ENCODE peak calls at places on chromosomes 2 and 18, in seven cellular contexts. X is A549, H is mesendoderm, C is fibroblast of lung, N is HCT116, I is MM.1S, P is neuronal stem cell. Q is an unnamed sample.

GRCh38 chr2:37376421-37377186 is 32.2 kb downstream of the QPCT start:
- DNase-seq in P (no peak), C (peak), H (no peak), N (peak), I (peak), X (no peak), Q (peak)

GRCh38 chr18:54389143-54389505 is 31.4 kb downstream of the C18orf54 start:
- DNase-seq in N (no peak), X (no peak), H (no peak), I (no peak), P (no peak), C (no peak), Q (no peak)

GRCh38 chr2:32289165-32290054 is 11.7 kb downstream of the YIPF4 start:
- DNase-seq in P (no peak), N (peak), I (no peak), X (no peak), H (no peak), C (peak), Q (peak)

GRCh38 chr2:86233464-86233863 is 34.2 kb downstream of the MRPL35 start:
- DNase-seq in C (no peak), I (no peak), N (no peak), H (no peak), P (no peak), X (no peak), Q (no peak)

GRCh38 chr2:197705912-197706838 is 1.0 kb downstream of the MARS2 start:
- DNase-seq in X (no peak), P (no peak), H (peak), C (peak), I (peak), N (no peak), Q (no peak)

GRCh38 chr2:15731889-15732271 is 140.2 kb downstream of the DDX1 start:
- DNase-seq in N (no peak), H (no peak), P (no peak), X (no peak), C (no peak), I (no peak), Q (no peak)

GRCh38 chr18:7303751-7304370 is 73.0 kb downstream of the LRRC30 start:
- DNase-seq in P (no peak), X (no peak), I (no peak), N (no peak), H (no peak), C (no peak), Q (no peak)

GRCh38 chr2:106581755-106582430 is 94.7 kb downstream of the CD8B2 start:
- DNase-seq in C (peak), X (peak), I (peak), H (peak), P (no peak), N (peak), Q (peak)

GRCh38 chr2:192000196-192000990 is 153.5 kb upstream of the CAVIN2 start:
- DNase-seq in N (no peak), I (no peak), X (no peak), H (no peak), C (no peak), P (no peak), Q (no peak)

GRCh38 chr2:232878855-232879617 is 9.0 kb downstream of the SNORC start:
- DNase-seq in X (no peak), N (no peak), H (no peak), P (no peak), C (no peak), I (no peak), Q (no peak)

GRCh38 chr2:173961346-173961705 is 3.8 kb downstream of the SP3 start:
- DNase-seq in P (no peak), X (no peak), I (no peak), H (no peak), C (peak), N (no peak), Q (no peak)
- H3K4me2 ChIP-seq in P (no peak), X (peak), I (peak), H (no peak), C (no peak), N (peak), Q (peak)

GRCh38 chr2:127771756-127772155 is 39.2 kb downstream of the WDR33 start:
- DNase-seq in P (no peak), X (peak), I (no peak), C (peak), H (no peak), N (no peak), Q (peak)
- H3K4me2 ChIP-seq in P (no peak), X (peak), I (no peak), C (no peak), H (no peak), N (no peak), Q (peak)

GRCh38 chr18:45104071-45104440 is 423.4 kb downstream of the SETBP1 start:
- DNase-seq in H (no peak), I (peak), N (no peak), C (no peak), P (no peak), X (no peak), Q (no peak)

GRCh38 chr18:45106331-45106774 is 425.7 kb downstream of the SETBP1 start:
- DNase-seq in P (no peak), C (peak), N (no peak), I (peak), H (no peak), X (no peak), Q (peak)

GRCh38 chr18:45109271-45109670 is 428.6 kb downstream of the SETBP1 start:
- DNase-seq in X (no peak), N (no peak), P (no peak), H (no peak), I (no peak), C (no peak), Q (no peak)

GRCh38 chr18:45108754-45109153 is 428.1 kb downstream of the SETBP1 start:
- DNase-seq in H (peak), N (no peak), X (no peak), P (no peak), C (no peak), I (no peak), Q (no peak)

DNA sequence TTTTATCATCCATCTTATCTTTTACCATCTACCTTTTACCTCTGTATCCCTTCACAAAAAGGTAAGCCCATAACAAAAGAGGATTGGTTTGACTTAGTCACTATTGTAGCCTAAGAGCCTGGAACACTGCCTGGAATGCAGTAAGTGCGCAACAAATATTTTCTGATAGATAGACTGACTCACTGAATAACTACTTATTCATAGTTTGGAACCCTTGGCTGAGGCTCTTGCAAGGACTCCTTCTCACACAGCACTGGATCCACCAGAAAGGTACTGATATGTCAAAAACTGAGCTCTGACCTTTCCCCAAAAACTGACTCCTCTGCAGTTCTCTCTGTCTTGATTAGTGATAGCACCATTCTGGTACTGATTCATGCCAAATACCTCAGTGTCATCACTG is 426.7 kb downstream of the SETBP1 start:
- DNase-seq in I (no peak), P (no peak), X (no peak), H (no peak), N (no peak), C (peak), Q (peak)
- H3K4me2 ChIP-seq in I (no peak), P (no peak), X (no peak), H (no peak), N (no peak), C (no peak), Q (no peak)

DNA sequence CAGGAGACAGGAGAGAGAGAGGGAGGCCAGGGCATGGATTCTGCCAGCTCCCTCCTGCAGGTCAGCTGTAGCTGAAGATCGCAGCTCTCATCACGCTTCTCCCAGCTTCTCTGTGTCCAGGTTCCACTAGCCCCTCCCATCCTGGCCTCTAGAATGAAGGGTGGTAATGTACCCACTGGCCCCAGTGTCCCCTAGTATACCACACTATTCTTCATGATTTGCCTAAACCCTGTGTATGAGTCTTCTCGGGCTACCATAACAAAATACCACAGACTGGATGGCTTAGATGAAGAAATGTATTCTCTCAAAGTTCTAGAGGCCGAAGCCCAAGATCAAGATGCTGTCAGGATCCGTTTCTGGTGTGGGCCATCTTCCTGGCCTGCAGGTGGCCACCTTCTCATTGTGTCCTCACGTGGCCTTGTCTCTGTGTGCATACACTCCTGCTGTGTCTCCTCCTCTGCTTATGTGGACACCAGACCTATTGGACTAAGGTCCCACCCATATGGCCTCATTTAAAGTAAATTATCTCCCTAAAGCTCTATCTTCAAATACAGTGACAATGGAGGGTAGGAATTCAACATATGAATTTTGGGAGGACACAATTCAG is 77.3 kb downstream of the TNFRSF11A start:
- DNase-seq in I (no peak), N (no peak), X (no peak), H (no peak), C (no peak), P (no peak), Q (no peak)
- H3K4me2 ChIP-seq in I (no peak), N (no peak), X (no peak), H (no peak), C (no peak), P (no peak), Q (no peak)

GRCh38 chr2:118589726-118590125 is 257.7 kb downstream of the EN1 start:
- DNase-seq in N (no peak), C (no peak), P (no peak), H (peak), I (no peak), X (no peak), Q (no peak)

GRCh38 chr2:118588826-118589225 is 258.6 kb downstream of the EN1 start:
- DNase-seq in P (no peak), X (no peak), C (no peak), N (no peak), I (peak), H (no peak), Q (no peak)

GRCh38 chr2:118599141-118599540 is 248.3 kb downstream of the EN1 start:
- DNase-seq in N (no peak), H (no peak), I (no peak), P (no peak), X (no peak), C (no peak), Q (no peak)

DNA sequence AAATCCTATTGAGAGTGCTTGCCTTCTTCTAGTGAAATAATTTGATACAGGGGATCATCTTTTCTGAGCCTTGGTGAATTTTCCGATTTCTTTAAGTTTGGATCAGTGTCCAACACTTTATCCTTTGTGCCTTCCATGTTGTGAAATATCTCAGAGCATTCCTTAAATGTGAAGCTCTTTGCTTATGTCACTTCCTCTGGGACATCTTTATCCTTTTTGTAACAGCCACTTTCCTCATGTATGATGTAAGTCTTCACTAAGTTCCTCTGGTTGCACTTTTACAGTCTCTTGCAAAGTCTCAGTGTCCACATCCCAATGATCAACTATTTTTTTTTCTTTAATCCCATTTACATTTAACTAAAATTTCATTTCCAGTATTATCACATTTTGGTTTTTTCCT is 254.2 kb downstream of the EN1 start:
- DNase-seq in H (no peak), I (no peak), N (no peak), C (no peak), X (no peak), P (no peak), Q (no peak)
- H3K4me2 ChIP-seq in H (no peak), I (no peak), N (no peak), C (no peak), X (no peak), P (no peak), Q (no peak)